ENCODE peak calls at places on chromosomes 16 and 17, in eight cellular contexts. C is upper lobe of right lung; J is stimulated activated CD8-positive, alpha-beta memory T cell treated with anti-CD3 and anti-CD28 coated beads, Interleukin-15, amount 100 ng/mL, for 24 hours; U is amniotic epithelial cell; G is SJCRH30; Y is NCI-H69; V is nucleus accumbens; A is GM12865. B is an unnamed sample.

GRCh38 chr16:6615661-6616060 is 717.0 kb upstream of the RBFOX1 start:
- DNase-seq in C (no peak), J (no peak), U (no peak), G (no peak), Y (no peak), V (no peak), A (no peak), B (no peak)

GRCh38 chr17:49016775-49017463 is 19.7 kb downstream of the IGF2BP1 start:
- DNase-seq in C (peak; percentile 69), J (no peak), U (peak; percentile 82), G (no peak), Y (peak; percentile 65), V (no peak), A (no peak), B (no peak)

GRCh38 chr17:29148790-29149430 is 31.3 kb downstream of the MYO18A start:
- DNase-seq in C (peak; percentile 98), J (peak; percentile 86), U (peak; percentile 86), G (peak; percentile 99), Y (peak; percentile 97), V (peak; percentile 86), A (peak; percentile 97), B (peak; percentile 96)

GRCh38 chr17:46199379-46199778 is 6.2 kb upstream of the KANSL1 start:
- DNase-seq in C (no peak), J (no peak), U (peak; percentile 23), G (no peak), Y (no peak), V (no peak), A (no peak), B (no peak)

GRCh38 chr17:64202683-64203430 is 60.2 kb downstream of the TEX2 start:
- DNase-seq in C (no peak), J (no peak), U (peak; percentile 82), G (peak; percentile 75), Y (no peak), V (peak; percentile 73), A (no peak), B (no peak)

GRCh38 chr16:30430428-30430970 is 669 bp upstream of the DCTPP1 start:
- DNase-seq in C (no peak), J (no peak), U (no peak), G (peak; percentile 87), Y (no peak), V (peak; percentile 43), A (no peak), B (no peak)

GRCh38 chr16:52555572-52555971 is 8.6 kb upstream of the TOX3 start:
- DNase-seq in C (no peak), J (no peak), U (no peak), G (no peak), Y (no peak), V (no peak), A (no peak), B (no peak)

GRCh38 chr17:44489581-44489980 is 13.6 kb downstream of the GPATCH8 start:
- DNase-seq in C (no peak), J (no peak), U (no peak), G (no peak), Y (no peak), V (no peak), A (no peak), B (no peak)

GRCh38 chr16:85126731-85127662 is 14.7 kb upstream of the CIBAR2 start:
- DNase-seq in C (no peak), J (no peak), U (peak; percentile 73), G (peak; percentile 97), Y (peak; percentile 87), V (no peak), A (no peak), B (no peak)

GRCh38 chr17:55037828-55038227 is 69.3 kb downstream of the STXBP4 start:
- DNase-seq in C (no peak), J (no peak), U (no peak), G (no peak), Y (no peak), V (no peak), A (peak; percentile 78), B (no peak)

B was measured in NCI-H774.